ENCODE peak calls at places on chromosomes 3 and 15, in four cellular contexts. V is AG04450, T is IMR-90, P is BE2C. Z is an unnamed sample. For H3K9me3 and H3K27me3, the result is how much of the 10 kb centered on the place peaks cover.

GRCh38 chr3:169244119-169244864 is 419.2 kb downstream of the MECOM start:
- DNase-seq in V (no peak), T (no peak), P (peak), Z (no peak)

GRCh38 chr3:120645083-120645800 is 36.8 kb downstream of the HGD start:
- DNase-seq in T (peak), P (no peak), V (no peak), Z (no peak)

GRCh38 chr15:74406992-74407705 is 26.6 kb downstream of the SEMA7A start:
- DNase-seq in P (peak), T (peak), V (peak), Z (no peak)

GRCh38 chr3:144104146-144104545 is 132.5 kb downstream of the DIPK2A start:
- DNase-seq in V (no peak), T (no peak), P (no peak), Z (no peak)

GRCh38 chr15:29695486-29696167 is 126.6 kb downstream of the TJP1 start:
- DNase-seq in T (no peak), P (no peak), V (no peak), Z (no peak)

GRCh38 chr15:78242128-78242527 is 7.8 kb upstream of the ACSBG1 start:
- DNase-seq in T (no peak), P (peak), V (no peak), Z (no peak)

GRCh38 chr3:171282041-171282440 is 178.2 kb downstream of the TNIK start:
- DNase-seq in V (no peak), T (peak), P (no peak), Z (no peak)

GRCh38 chr15:33584797-33585196 is 274.0 kb downstream of the RYR3 start:
- DNase-seq in T (peak), V (no peak), P (no peak), Z (no peak)

GRCh38 chr3:50341537-50341936 is 901 bp upstream of the RASSF1 start:
- DNase-seq in V (no peak), P (no peak), T (no peak), Z (peak)

GRCh38 chr15:100934735-100935134 is 15.6 kb downstream of the LRRK1 start:
- DNase-seq in P (no peak), T (peak), V (no peak), Z (no peak)

GRCh38 chr15:71883447-71883846 is 73.1 kb downstream of the NR2E3 start:
- DNase-seq in V (no peak), T (no peak), P (no peak), Z (no peak)

GRCh38 chr3:186472466-186473008 is 71.6 kb downstream of the CRYGS start:
- DNase-seq in P (no peak), T (peak), V (no peak), Z (no peak)

GRCh38 chr3:113129168-113129567 is 82.2 kb upstream of the BOC start:
- DNase-seq in P (no peak), V (no peak), T (no peak), Z (no peak)

GRCh38 chr15:54519577-54519976 is 541.3 kb downstream of the UNC13C start:
- DNase-seq in V (no peak), T (no peak), P (no peak), Z (no peak)

GRCh38 chr3:37210230-37210629 is 35.8 kb upstream of the LRRFIP2 start:
- DNase-seq in V (no peak), P (no peak), T (no peak), Z (no peak)

GRCh38 chr3:58051196-58051595 is 43.0 kb downstream of the FLNB start:
- DNase-seq in V (no peak), P (no peak), T (peak), Z (peak)

GRCh38 chr3:3552741-3553140 is 246.5 kb upstream of the LRRN1 start:
- DNase-seq in T (no peak), V (no peak), P (no peak), Z (no peak)
- H3K9me3 ChIP-seq in T (under half), V (under half), P (under half), Z (under half)

GRCh38 chr3:19075037-19075436 is 73.3 kb upstream of the KCNH8 start:
- DNase-seq in T (no peak), P (no peak), V (no peak), Z (no peak)
- TF ChIP-seq CTCF in T (no peak), P (no peak), V (no peak), Z (no peak)

GRCh38 chr3:68958932-68959331 is 26.6 kb upstream of the TAFA4 start:
- DNase-seq in P (no peak), T (no peak), V (no peak), Z (no peak)
- H3K27me3 ChIP-seq in P (under half), T (under half), V (under half), Z (under half)

GRCh38 chr3:44649709-44650108 is 1.2 kb downstream of the ZNF35 start:
- DNase-seq in V (no peak), P (no peak), T (no peak), Z (no peak)
- H3K9me3 ChIP-seq in V (under half), P (under half), T (under half), Z (under half)

GRCh38 chr15:40925863-40926658 is 3.1 kb upstream of the DLL4 start:
- DNase-seq in T (no peak), V (no peak), P (no peak), Z (no peak)
- TF ChIP-seq CTCF in T (no peak), V (no peak), P (no peak), Z (no peak)

DNA sequence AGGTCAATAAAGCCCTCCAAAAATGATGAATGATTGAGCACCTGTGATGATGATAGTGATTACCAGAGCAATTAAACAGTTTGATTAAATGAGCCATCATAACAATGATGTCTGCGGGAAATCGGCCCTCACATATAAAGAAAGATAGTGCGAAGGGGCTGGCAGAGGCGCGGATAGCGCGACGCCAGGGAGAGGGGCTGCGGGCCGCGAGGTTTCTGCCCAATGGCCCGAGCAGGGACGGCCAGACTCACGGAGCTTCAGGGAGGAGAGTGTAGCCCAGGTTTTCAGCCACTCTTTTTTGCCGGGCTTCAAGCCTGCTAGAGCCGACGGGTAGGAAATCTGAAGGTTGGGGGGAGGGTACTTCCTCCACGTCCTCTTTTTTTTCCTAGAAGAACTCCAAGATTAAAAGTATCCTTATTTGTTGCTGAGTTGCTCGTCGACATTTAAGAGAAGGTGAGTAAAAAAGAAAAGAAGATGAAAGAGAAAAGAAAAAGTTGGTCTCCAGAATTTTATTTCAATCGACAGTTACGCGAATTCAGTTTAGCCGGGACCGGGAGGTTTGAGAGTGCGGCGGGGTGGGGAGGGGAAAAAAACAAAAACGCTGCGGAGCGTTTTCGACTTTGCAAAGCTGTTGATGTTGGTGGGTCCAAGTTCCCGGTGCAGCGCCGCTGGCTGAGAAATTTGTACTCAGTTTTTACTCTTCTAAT is 2.1 kb upstream of the MEIS2 start:
- DNase-seq in P (peak), V (no peak), T (peak), Z (no peak)
- H3K27me3 ChIP-seq in P (under half), V (under half), T (under half), Z (under half)

GRCh38 chr3:18194431-18194830 is 230.7 kb downstream of the SATB1 start:
- DNase-seq in P (no peak), V (no peak), T (peak), Z (no peak)
- H3K9me3 ChIP-seq in P (under half), V (under half), T (under half), Z (under half)

DNA sequence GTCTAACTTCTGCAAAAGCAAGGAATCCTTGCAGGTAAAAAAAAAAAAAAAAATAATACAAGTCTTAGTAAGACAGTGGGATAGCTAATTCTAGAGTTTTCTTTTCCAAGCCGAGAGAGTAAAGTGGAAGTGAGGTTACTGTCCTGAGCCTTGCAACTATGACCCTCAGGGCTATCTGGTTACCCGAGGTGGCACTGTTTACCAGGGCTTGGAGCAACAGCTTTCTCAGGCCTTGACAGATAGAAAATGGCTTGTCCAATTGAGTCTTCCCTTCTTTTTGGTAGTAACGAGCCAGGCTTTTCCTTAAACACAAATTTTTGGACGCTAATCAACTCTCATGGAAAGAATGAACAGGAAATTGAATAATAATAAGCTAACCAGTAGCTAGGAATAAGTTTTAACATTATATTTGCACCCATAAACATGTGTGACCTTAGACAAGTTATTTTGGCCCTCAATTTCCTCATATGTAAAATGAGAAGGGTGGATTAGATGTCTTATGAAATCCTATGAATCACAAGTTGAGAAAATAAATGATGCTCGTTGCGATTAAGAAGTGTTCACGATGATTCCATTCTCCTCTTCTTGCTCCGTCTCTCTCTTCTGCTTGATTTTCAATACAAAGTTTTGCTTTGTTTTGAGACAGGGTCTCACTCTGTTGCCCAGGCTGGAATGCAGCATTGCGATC is 236.9 kb upstream of the KBTBD8 start:
- DNase-seq in P (no peak), T (peak), V (no peak), Z (no peak)
- TF ChIP-seq CTCF in P (no peak), T (no peak), V (no peak), Z (no peak)